ENCODE peak calls at places on chromosomes 6 and 20, in eight cellular contexts. H, P, V, G, R, T, Q and W are unnamed samples.

GRCh38 chr20:6122873-6123649 is at the start of gene FERMT1:
- DNase-seq in H (no peak), P (no peak), V (no peak), G (peak), R (peak), T (peak), Q (peak), W (peak)

GRCh38 chr6:110654096-110654820 is 161.0 kb downstream of the CDK19 start:
- DNase-seq in H (no peak), P (no peak), V (no peak), G (no peak), R (peak), T (peak), Q (no peak), W (no peak)

GRCh38 chr6:26404534-26404933 is 2.5 kb downstream of the BTN3A1 start:
- DNase-seq in H (no peak), P (no peak), V (no peak), G (no peak), R (no peak), T (no peak), Q (no peak), W (no peak)

GRCh38 chr6:130936933-130937332 is 109.7 kb downstream of the SMLR1 start:
- DNase-seq in H (no peak), P (no peak), V (no peak), G (no peak), R (no peak), T (no peak), Q (no peak), W (no peak)

GRCh38 chr6:133590196-133590595 is 298.7 kb upstream of the TCF21 start:
- DNase-seq in H (no peak), P (no peak), V (no peak), G (no peak), R (no peak), T (no peak), Q (no peak), W (no peak)

GRCh38 chr6:122388945-122389344 is 10.5 kb upstream of the HSF2 start:
- DNase-seq in H (no peak), P (no peak), V (no peak), G (no peak), R (no peak), T (no peak), Q (no peak), W (no peak)

GRCh38 chr6:111709615-111710398 is 104.1 kb upstream of the TRAF3IP2 start:
- DNase-seq in H (no peak), P (peak), V (no peak), G (no peak), R (peak), T (peak), Q (no peak), W (peak)

GRCh38 chr6:151112130-151112529 is 127.6 kb upstream of the AKAP12 start:
- DNase-seq in H (no peak), P (no peak), V (no peak), G (no peak), R (no peak), T (no peak), Q (no peak), W (no peak)

GRCh38 chr20:50328161-50328979 is 137.7 kb downstream of the CEBPB start:
- DNase-seq in H (no peak), P (no peak), V (no peak), G (no peak), R (no peak), T (no peak), Q (no peak), W (no peak)

GRCh38 chr6:32944265-32944664 is 3.4 kb upstream of the HLA-DMB start:
- DNase-seq in H (no peak), P (peak), V (no peak), G (no peak), R (no peak), T (no peak), Q (peak), W (no peak)

GRCh38 chr6:127397729-127398609 is 54.6 kb upstream of the ECHDC1 start:
- DNase-seq in H (no peak), P (no peak), V (no peak), G (no peak), R (no peak), T (no peak), Q (no peak), W (no peak)

GRCh38 chr6:29764422-29765196 is 41.4 kb downstream of the HLA-F start:
- DNase-seq in H (no peak), P (no peak), V (no peak), G (no peak), R (peak), T (no peak), Q (no peak), W (no peak)

GRCh38 chr6:34638834-34639736 is 57.5 kb downstream of the ILRUN start:
- DNase-seq in H (no peak), P (no peak), V (no peak), G (no peak), R (no peak), T (no peak), Q (no peak), W (no peak)

GRCh38 chr6:39327516-39327915 is 5.0 kb upstream of the KCNK16 start:
- DNase-seq in H (no peak), P (no peak), V (no peak), G (no peak), R (no peak), T (no peak), Q (no peak), W (no peak)